ENCODE peak calls at places on chromosome 12, in eight cellular contexts. J, T, B, A, P, K, V and L are unnamed samples.

GRCh38 chr12:87274594-87275245 is 754.5 kb downstream of the C12orf50 start:
- DNase-seq in J (peak; percentile 80), T (no peak), B (peak; percentile 7), A (peak; percentile 42), P (peak; percentile 20), K (no peak), V (no peak), L (no peak)

GRCh38 chr12:46218509-46219095 is 50.2 kb downstream of the SLC38A1 start:
- DNase-seq in J (no peak), T (no peak), B (peak; percentile 15), A (no peak), P (no peak), K (no peak), V (peak; percentile 37), L (no peak)

GRCh38 chr12:132429932-132430643 is 59.9 kb upstream of the FBRSL1 start:
- DNase-seq in J (peak; percentile 71), T (no peak), B (peak; percentile 48), A (peak; percentile 44), P (no peak), K (peak; percentile 55), V (peak; percentile 86), L (no peak)

GRCh38 chr12:102479099-102479887 is 1.1 kb downstream of the IGF1 start:
- DNase-seq in J (peak; percentile 42), T (no peak), B (peak; percentile 7), A (peak; percentile 42), P (no peak), K (no peak), V (peak; percentile 25), L (no peak)

GRCh38 chr12:645563-646071 is 17.6 kb downstream of the NINJ2 start:
- DNase-seq in J (no peak), T (peak; percentile 54), B (peak; percentile 17), A (peak; percentile 46), P (peak; percentile 58), K (no peak), V (no peak), L (no peak)

GRCh38 chr12:12788675-12789368 is 3.4 kb downstream of the APOLD1 start:
- DNase-seq in J (peak; percentile 90), T (peak; percentile 48), B (peak; percentile 69), A (peak; percentile 93), P (no peak), K (peak; percentile 17), V (peak; percentile 79), L (no peak)

GRCh38 chr12:96981053-96981452 is 74.0 kb downstream of the NEDD1 start:
- DNase-seq in J (no peak), T (peak; percentile 16), B (peak; percentile 46), A (peak; percentile 80), P (peak; percentile 92), K (no peak), V (no peak), L (peak; percentile 83)

GRCh38 chr12:20599757-20600156 is 95.4 kb upstream of the SLCO1C1 start:
- DNase-seq in J (no peak), T (no peak), B (no peak), A (peak; percentile 36), P (no peak), K (no peak), V (no peak), L (no peak)

GRCh38 chr12:45775964-45776363 is 46.5 kb downstream of the ARID2 start:
- DNase-seq in J (peak; percentile 39), T (no peak), B (no peak), A (no peak), P (no peak), K (no peak), V (no peak), L (no peak)

GRCh38 chr12:71938728-71939385 is at the start of gene TPH2:
- DNase-seq in J (peak; percentile 96), T (peak; percentile 32), B (peak; percentile 34), A (peak; percentile 69), P (peak; percentile 69), K (no peak), V (peak; percentile 9), L (no peak)

GRCh38 chr12:80216890-80217559 is 117.7 kb downstream of the OTOGL start:
- DNase-seq in J (peak; percentile 10), T (no peak), B (no peak), A (no peak), P (no peak), K (no peak), V (no peak), L (no peak)

GRCh38 chr12:120283318-120283717 is 8.4 kb downstream of the RNU4-2 start:
- DNase-seq in J (peak; percentile 70), T (no peak), B (no peak), A (no peak), P (no peak), K (no peak), V (no peak), L (no peak)

GRCh38 chr12:64610660-64611429 is 550 bp downstream of the RASSF3 start:
- DNase-seq in J (peak; percentile 76), T (peak; percentile 65), B (peak; percentile 59), A (peak; percentile 75), P (peak; percentile 15), K (peak; percentile 59), V (peak; percentile 79), L (no peak)

GRCh38 chr12:49296836-49297694 is 2.1 kb downstream of the PRPH start:
- DNase-seq in J (peak; percentile 84), T (no peak), B (peak; percentile 55), A (peak; percentile 55), P (no peak), K (no peak), V (peak; percentile 63), L (no peak)

GRCh38 chr12:39441963-39442894 is 691 bp downstream of the KIF21A start:
- DNase-seq in J (peak; percentile 37), T (no peak), B (peak; percentile 57), A (peak; percentile 56), P (peak; percentile 20), K (peak; percentile 12), V (no peak), L (no peak)

GRCh38 chr12:53231859-53232640 is at the start of gene RARG:
- DNase-seq in J (peak; percentile 77), T (peak; percentile 72), B (peak; percentile 77), A (peak; percentile 88), P (no peak), K (peak; percentile 62), V (peak; percentile 71), L (no peak)

GRCh38 chr12:108325549-108325948 is 13.6 kb downstream of the CMKLR1 start:
- DNase-seq in J (no peak), T (no peak), B (no peak), A (no peak), P (no peak), K (no peak), V (no peak), L (no peak)
- H3K36me3 ChIP-seq in J (no peaks in the 10 kb centered on the region), T (no peaks in the 10 kb centered on the region), B (no peaks in the 10 kb centered on the region), A (peaks cover 5% of the 10 kb centered on the region), P (no peaks in the 10 kb centered on the region), K (no peaks in the 10 kb centered on the region), V (no peaks in the 10 kb centered on the region), L (no peaks in the 10 kb centered on the region)

GRCh38 chr12:124340080-124340900 is 45.4 kb downstream of the RFLNA start:
- DNase-seq in J (no peak), T (no peak), B (no peak), A (no peak), P (no peak), K (no peak), V (no peak), L (no peak)

GRCh38 chr12:124338876-124339603 is 44.1 kb downstream of the RFLNA start:
- DNase-seq in J (no peak), T (no peak), B (no peak), A (no peak), P (no peak), K (no peak), V (no peak), L (no peak)

GRCh38 chr12:124338448-124338847 is 43.6 kb downstream of the RFLNA start:
- DNase-seq in J (no peak), T (no peak), B (no peak), A (no peak), P (no peak), K (no peak), V (no peak), L (no peak)

GRCh38 chr12:124344526-124344925 is 49.6 kb downstream of the RFLNA start:
- DNase-seq in J (no peak), T (no peak), B (no peak), A (no peak), P (no peak), K (no peak), V (no peak), L (no peak)

GRCh38 chr12:124341645-124342069 is 46.8 kb downstream of the RFLNA start:
- DNase-seq in J (no peak), T (no peak), B (no peak), A (no peak), P (no peak), K (no peak), V (no peak), L (no peak)
- H3K36me3 ChIP-seq in J (peaks cover 11% of the 10 kb centered on the region), T (no peaks in the 10 kb centered on the region), B (peaks cover 13% of the 10 kb centered on the region), A (peaks cover 87% of the 10 kb centered on the region), P (peaks cover 87% of the 10 kb centered on the region), K (peaks cover 69% of the 10 kb centered on the region), V (peaks cover 48% of the 10 kb centered on the region), L (peaks cover 57% of the 10 kb centered on the region)

DNA sequence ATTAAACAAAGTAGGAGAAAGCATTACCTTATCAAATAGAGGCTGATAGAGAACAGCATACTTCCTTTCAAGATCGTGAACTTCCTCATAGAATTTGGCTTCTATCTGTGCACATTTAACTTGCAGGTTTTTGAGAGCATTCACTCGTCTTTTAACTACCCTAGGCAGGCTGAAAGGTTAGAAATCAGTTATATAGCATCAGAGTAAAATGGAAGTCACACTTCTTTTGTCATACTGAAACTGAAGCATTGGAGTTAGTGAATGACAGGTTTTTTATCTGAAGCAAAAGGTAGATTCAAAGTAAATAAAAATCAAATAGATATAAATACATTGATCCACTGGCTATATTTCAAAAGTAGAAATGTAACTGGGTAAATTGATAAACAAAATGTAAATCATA is 24.4 kb downstream of the NAP1L1 start:
- DNase-seq in J (no peak), T (no peak), B (no peak), A (no peak), P (no peak), K (no peak), V (no peak), L (no peak)
- H3K36me3 ChIP-seq in J (peaks cover 16% of the 10 kb centered on the region), T (no peaks in the 10 kb centered on the region), B (peaks cover 49% of the 10 kb centered on the region), A (peaks cover 95% of the 10 kb centered on the region), P (peaks cover 50% of the 10 kb centered on the region), K (peaks cover 53% of the 10 kb centered on the region), V (peaks cover 6% of the 10 kb centered on the region), L (peaks cover 7% of the 10 kb centered on the region)

DNA sequence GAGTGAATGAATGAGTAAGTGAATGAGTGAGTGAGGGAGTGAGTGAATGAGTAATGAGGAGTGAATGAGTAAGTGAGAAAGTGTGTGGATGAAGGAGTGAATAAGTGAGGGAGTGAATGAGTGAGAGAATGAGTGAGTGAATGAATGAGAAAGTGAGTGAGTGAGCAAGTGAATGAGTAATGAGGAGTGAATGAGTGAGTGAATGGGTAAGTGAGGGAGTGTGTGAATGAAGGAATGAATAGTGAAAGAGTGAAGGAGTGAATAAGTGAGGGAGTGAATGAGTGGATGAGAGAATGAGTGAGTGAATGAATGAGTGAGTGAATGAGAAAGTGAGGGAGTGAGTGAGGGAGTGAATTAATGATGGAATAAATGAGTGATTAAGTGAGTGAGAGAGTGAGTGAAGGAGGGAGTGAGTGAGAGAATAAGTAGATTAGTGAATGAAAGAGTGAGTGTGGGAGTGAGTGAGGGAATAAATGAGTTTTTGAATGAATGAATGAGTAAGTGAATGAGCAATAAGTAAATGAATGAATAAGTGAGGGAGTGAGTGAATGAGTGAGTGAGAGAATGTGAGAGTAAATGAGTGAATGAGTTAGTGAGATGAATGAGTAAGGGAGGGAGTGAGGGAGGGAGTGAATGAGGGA is 364.5 kb downstream of the ADGRD1 start:
- DNase-seq in J (no peak), T (no peak), B (no peak), A (no peak), P (no peak), K (no peak), V (no peak), L (no peak)
- H3K36me3 ChIP-seq in J (peaks cover 15% of the 10 kb centered on the region), T (no peaks in the 10 kb centered on the region), B (no peaks in the 10 kb centered on the region), A (no peaks in the 10 kb centered on the region), P (no peaks in the 10 kb centered on the region), K (no peaks in the 10 kb centered on the region), V (no peaks in the 10 kb centered on the region), L (no peaks in the 10 kb centered on the region)